ENCODE peak calls at places on chromosome 14, in eight cellular contexts. V, X, F, K, D, L, W and Z are unnamed samples.

GRCh38 chr14:101808020-101808641 is 46.6 kb downstream of the PPP2R5C start:
- DNase-seq in V (no peak), X (no peak), F (peak), K (no peak), D (no peak), L (no peak), W (no peak), Z (no peak)

GRCh38 chr14:92866181-92866752 is 56.7 kb upstream of the CHGA start:
- DNase-seq in V (no peak), X (no peak), F (peak), K (no peak), D (no peak), L (no peak), W (no peak), Z (no peak)

GRCh38 chr14:104224516-104225281 is 86.3 kb downstream of the KIF26A start:
- DNase-seq in V (no peak), X (no peak), F (no peak), K (no peak), D (no peak), L (peak), W (peak), Z (no peak)

GRCh38 chr14:70585221-70585620 is 15.2 kb downstream of the MED6 start:
- DNase-seq in V (no peak), X (no peak), F (peak), K (no peak), D (no peak), L (no peak), W (no peak), Z (no peak)

GRCh38 chr14:33839193-33840076 is 111.4 kb downstream of the EGLN3 start:
- DNase-seq in V (peak), X (peak), F (peak), K (peak), D (no peak), L (peak), W (peak), Z (no peak)

GRCh38 chr14:87343641-87344040 is 649.3 kb downstream of the GALC start:
- DNase-seq in V (peak), X (no peak), F (no peak), K (no peak), D (no peak), L (no peak), W (no peak), Z (no peak)

GRCh38 chr14:58082491-58083098 is 69.4 kb downstream of the ARMH4 start:
- DNase-seq in V (peak), X (peak), F (peak), K (no peak), D (peak), L (no peak), W (no peak), Z (peak)

GRCh38 chr14:73776194-73776537 is 62.0 kb upstream of the PNMA1 start:
- DNase-seq in V (no peak), X (no peak), F (peak), K (no peak), D (no peak), L (no peak), W (no peak), Z (peak)

GRCh38 chr14:102575479-102576428 is 16.7 kb upstream of the RCOR1 start:
- DNase-seq in V (no peak), X (no peak), F (no peak), K (no peak), D (no peak), L (no peak), W (no peak), Z (no peak)

GRCh38 chr14:64502476-64503183 is 1.0 kb downstream of the ZBTB25 start:
- DNase-seq in V (no peak), X (peak), F (peak), K (no peak), D (no peak), L (no peak), W (peak), Z (peak)

GRCh38 chr14:63727231-63727735 is 582 bp downstream of the SGPP1 start:
- DNase-seq in V (no peak), X (peak), F (peak), K (peak), D (peak), L (no peak), W (peak), Z (peak)

GRCh38 chr14:63551338-63551737 is 8.2 kb upstream of the PPP2R5E start:
- DNase-seq in V (peak), X (peak), F (peak), K (no peak), D (no peak), L (no peak), W (no peak), Z (peak)

GRCh38 chr14:96762650-96763049 is 34.5 kb upstream of the VRK1 start:
- DNase-seq in V (peak), X (peak), F (peak), K (no peak), D (no peak), L (no peak), W (no peak), Z (peak)

GRCh38 chr14:56244138-56244789 is 126.1 kb downstream of the PELI2 start:
- DNase-seq in V (no peak), X (peak), F (peak), K (no peak), D (peak), L (no peak), W (no peak), Z (peak)

GRCh38 chr14:23605931-23606585 is 27.5 kb upstream of the JPH4 start:
- DNase-seq in V (no peak), X (no peak), F (no peak), K (no peak), D (no peak), L (no peak), W (no peak), Z (no peak)

GRCh38 chr14:71013551-71014192 is 106.4 kb downstream of the PCNX1 start:
- DNase-seq in V (no peak), X (no peak), F (no peak), K (no peak), D (no peak), L (no peak), W (no peak), Z (no peak)

GRCh38 chr14:61563162-61563511 is 132.2 kb upstream of the HIF1A start:
- DNase-seq in V (no peak), X (no peak), F (no peak), K (no peak), D (no peak), L (no peak), W (no peak), Z (no peak)

GRCh38 chr14:70803321-70804110 is 5.8 kb downstream of the MAP3K9 start:
- DNase-seq in V (no peak), X (no peak), F (no peak), K (no peak), D (no peak), L (no peak), W (no peak), Z (no peak)

GRCh38 chr14:37369446-37369845 is 171.7 kb downstream of the MIPOL1 start:
- DNase-seq in V (no peak), X (no peak), F (no peak), K (no peak), D (no peak), L (no peak), W (no peak), Z (no peak)

GRCh38 chr14:100407376-100408102 is 84.4 kb downstream of the SLC25A47 start:
- DNase-seq in V (no peak), X (no peak), F (no peak), K (no peak), D (no peak), L (no peak), W (no peak), Z (no peak)

GRCh38 chr14:104115131-104115600 is 23.2 kb upstream of the KIF26A start:
- DNase-seq in V (no peak), X (no peak), F (no peak), K (no peak), D (no peak), L (no peak), W (no peak), Z (no peak)

GRCh38 chr14:58455593-58456265 is 28.2 kb downstream of the KIAA0586 start:
- DNase-seq in V (peak), X (no peak), F (no peak), K (no peak), D (no peak), L (no peak), W (no peak), Z (no peak)

GRCh38 chr14:102159841-102160240 is 20.1 kb downstream of the WDR20 start:
- DNase-seq in V (no peak), X (no peak), F (no peak), K (no peak), D (no peak), L (no peak), W (no peak), Z (no peak)

GRCh38 chr14:21275261-21275858 is 4.5 kb upstream of the RPGRIP1 start:
- DNase-seq in V (no peak), X (no peak), F (no peak), K (no peak), D (no peak), L (no peak), W (no peak), Z (no peak)

GRCh38 chr14:102012336-102012735 is 48.0 kb downstream of the DYNC1H1 start:
- DNase-seq in V (no peak), X (no peak), F (no peak), K (no peak), D (no peak), L (no peak), W (no peak), Z (no peak)

GRCh38 chr14:59055439-59056045 is 132.9 kb upstream of the DAAM1 start:
- DNase-seq in V (peak), X (peak), F (peak), K (no peak), D (peak), L (no peak), W (no peak), Z (peak)

GRCh38 chr14:89617142-89617460 is 200.1 kb upstream of the FOXN3 start:
- DNase-seq in V (no peak), X (no peak), F (no peak), K (no peak), D (no peak), L (no peak), W (no peak), Z (no peak)

GRCh38 chr14:55005071-55005470 is 21.8 kb downstream of the WDHD1 start:
- DNase-seq in V (no peak), X (no peak), F (no peak), K (no peak), D (no peak), L (no peak), W (no peak), Z (no peak)

GRCh38 chr14:83433618-83434017 is 1900.0 kb upstream of the SEL1L start:
- DNase-seq in V (no peak), X (no peak), F (no peak), K (no peak), D (no peak), L (no peak), W (no peak), Z (peak)